ENCODE peak calls at places on chromosome 15, in seven cellular contexts. K, N, H, B, C, P and F are unnamed samples.
A peak's percentile ranks its signal among the peaks of the same experiment; 100 is the strongest.

GRCh38 chr15:67839929-67840746 is at the start of gene RNU6-1:
- DNase-seq in H (peak; percentile 88), K (peak; percentile 94), N (no peak), P (peak; percentile 80), B (peak; percentile 95), C (peak; percentile 92), F (peak; percentile 94)

GRCh38 chr15:77633913-77634265 is 1.2 kb upstream of the LINGO1 start:
- DNase-seq in P (no peak), H (no peak), K (no peak), N (peak; percentile 91), B (no peak), C (peak; percentile 28), F (no peak)

GRCh38 chr15:98789020-98789419 is 140.7 kb downstream of the IGF1R start:
- DNase-seq in K (no peak), H (no peak), N (no peak), P (no peak), C (no peak), B (no peak), F (no peak)

GRCh38 chr15:31347067-31347975 is 20.7 kb downstream of the KLF13 start:
- DNase-seq in P (no peak), K (no peak), C (no peak), B (no peak), N (no peak), H (no peak), F (no peak)

GRCh38 chr15:62296756-62297507 is 131.8 kb upstream of the C2CD4B start:
- DNase-seq in H (no peak), K (no peak), C (no peak), B (no peak), P (no peak), N (no peak), F (no peak)

GRCh38 chr15:64993290-64993689 is 3.6 kb upstream of the SPG21 start:
- DNase-seq in K (no peak), H (no peak), N (no peak), B (no peak), C (no peak), P (no peak), F (no peak)

GRCh38 chr15:73927476-73928240 is 1.4 kb downstream of the LOXL1 start:
- DNase-seq in P (no peak), B (peak; percentile 68), K (peak; percentile 65), H (no peak), N (no peak), C (peak; percentile 82), F (peak; percentile 84)

GRCh38 chr15:75648156-75649000 is 666 bp downstream of the SNX33 start:
- DNase-seq in N (no peak), P (peak; percentile 63), K (peak; percentile 50), H (peak; percentile 72), C (peak; percentile 59), B (peak; percentile 59), F (peak; percentile 55)

GRCh38 chr15:41789662-41790061 is 15.4 kb downstream of the MAPKBP1 start:
- DNase-seq in P (no peak), H (no peak), N (no peak), C (no peak), K (no peak), B (no peak), F (no peak)

GRCh38 chr15:85517086-85517485 is 136.7 kb downstream of the AKAP13 start:
- DNase-seq in C (no peak), N (no peak), K (no peak), H (no peak), P (no peak), B (no peak), F (no peak)

GRCh38 chr15:34314491-34314890 is 23.1 kb downstream of the SLC12A6 start:
- DNase-seq in N (no peak), H (no peak), B (no peak), P (no peak), K (no peak), C (no peak), F (no peak)

GRCh38 chr15:90871716-90872480 is 3.5 kb downstream of the FURIN start:
- DNase-seq in C (peak; percentile 47), B (peak; percentile 58), P (no peak), H (no peak), N (no peak), K (no peak), F (no peak)

GRCh38 chr15:59741274-59741906 is 52.3 kb upstream of the BNIP2 start:
- DNase-seq in H (peak; percentile 20), N (no peak), B (no peak), P (peak; percentile 18), K (no peak), C (peak; percentile 48), F (no peak)

GRCh38 chr15:40310993-40311392 is 3.3 kb upstream of the PLCB2 start:
- DNase-seq in H (no peak), K (no peak), C (no peak), B (no peak), N (no peak), P (no peak), F (no peak)

GRCh38 chr15:48361690-48362089 is 30.5 kb downstream of the DUT start:
- DNase-seq in B (no peak), H (no peak), K (no peak), P (no peak), C (no peak), N (no peak), F (no peak)

GRCh38 chr15:28948036-28948435 is 62.3 kb downstream of the APBA2 start:
- DNase-seq in P (no peak), N (no peak), B (no peak), K (no peak), H (no peak), C (no peak), F (no peak)

GRCh38 chr15:99343836-99344551 is 92.7 kb downstream of the LRRC28 start:
- DNase-seq in P (no peak), B (no peak), C (peak; percentile 37), H (no peak), K (peak; percentile 34), N (peak; percentile 18), F (no peak)

GRCh38 chr15:77179541-77179998 is 108.7 kb upstream of the TSPAN3 start:
- DNase-seq in B (no peak), H (no peak), K (no peak), N (no peak), C (peak; percentile 63), P (no peak), F (no peak)

GRCh38 chr15:47523669-47524068 is 193.6 kb upstream of the SEMA6D start:
- DNase-seq in P (no peak), B (no peak), K (no peak), C (peak; percentile 52), N (no peak), H (no peak), F (no peak)

GRCh38 chr15:97688177-97688576 is 272.3 kb upstream of the ARRDC4 start:
- DNase-seq in P (no peak), K (no peak), B (no peak), H (no peak), N (no peak), C (no peak), F (no peak)

GRCh38 chr15:52078876-52079700 is 33.5 kb downstream of the BCL2L10 start:
- DNase-seq in K (peak; percentile 81), N (peak; percentile 73), H (peak; percentile 69), P (peak; percentile 59), C (peak; percentile 87), B (peak; percentile 93), F (peak; percentile 81)

DNA sequence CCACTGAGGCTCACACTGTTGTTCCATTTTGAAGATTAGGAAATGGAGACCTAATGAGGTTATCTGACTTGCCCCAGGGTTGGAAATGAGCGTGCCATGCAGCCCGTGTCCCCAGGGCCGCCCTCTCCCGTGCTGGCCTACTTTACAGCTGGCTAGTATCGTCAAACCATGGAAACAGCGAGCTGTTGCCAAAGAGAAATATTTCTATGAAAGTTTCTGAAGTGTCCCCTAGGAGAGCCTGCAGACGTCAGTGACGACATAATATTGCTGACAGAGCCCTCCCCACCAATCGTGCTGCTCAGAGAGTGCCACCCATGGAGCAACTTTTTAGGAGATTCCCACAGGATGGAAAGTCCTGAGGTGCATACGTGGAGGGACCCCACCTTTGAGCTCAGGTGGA is 11.2 kb upstream of the FAM174B start:
- DNase-seq in P (no peak), B (no peak), C (no peak), K (peak; percentile 70), N (no peak), H (no peak), F (peak; percentile 83)
- H3K4me3 ChIP-seq in P (no peak overlapping the region), B (no peak overlapping the region), C (no peak overlapping the region), K (no peak overlapping the region), N (no peak overlapping the region), H (no peak overlapping the region), F (no peak overlapping the region)

GRCh38 chr15:63672775-63673174 is 75.6 kb downstream of the FBXL22 start:
- DNase-seq in H (no peak), C (no peak), K (no peak), N (no peak), B (no peak), P (no peak), F (no peak)

GRCh38 chr15:63663906-63664305 is 66.7 kb downstream of the FBXL22 start:
- DNase-seq in N (no peak), K (no peak), C (no peak), B (no peak), H (no peak), P (no peak), F (no peak)

GRCh38 chr15:63672369-63672768 is 75.2 kb downstream of the FBXL22 start:
- DNase-seq in C (no peak), K (no peak), N (no peak), H (no peak), P (no peak), B (no peak), F (no peak)

GRCh38 chr15:63669074-63669473 is 71.9 kb downstream of the FBXL22 start:
- DNase-seq in C (no peak), P (no peak), K (no peak), B (no peak), N (no peak), H (no peak), F (no peak)

GRCh38 chr15:63668601-63669000 is 71.4 kb downstream of the FBXL22 start:
- DNase-seq in B (no peak), P (no peak), N (no peak), K (no peak), C (no peak), H (no peak), F (no peak)
- H3K36me3 ChIP-seq in B (peaks cover 16% of the 10 kb centered on the region), P (peaks cover 8% of the 10 kb centered on the region), N (no peaks in the 10 kb centered on the region), K (peaks cover 89% of the 10 kb centered on the region), C (peaks cover 78% of the 10 kb centered on the region), H (peaks cover 98% of the 10 kb centered on the region), F (peaks cover 68% of the 10 kb centered on the region)

DNA sequence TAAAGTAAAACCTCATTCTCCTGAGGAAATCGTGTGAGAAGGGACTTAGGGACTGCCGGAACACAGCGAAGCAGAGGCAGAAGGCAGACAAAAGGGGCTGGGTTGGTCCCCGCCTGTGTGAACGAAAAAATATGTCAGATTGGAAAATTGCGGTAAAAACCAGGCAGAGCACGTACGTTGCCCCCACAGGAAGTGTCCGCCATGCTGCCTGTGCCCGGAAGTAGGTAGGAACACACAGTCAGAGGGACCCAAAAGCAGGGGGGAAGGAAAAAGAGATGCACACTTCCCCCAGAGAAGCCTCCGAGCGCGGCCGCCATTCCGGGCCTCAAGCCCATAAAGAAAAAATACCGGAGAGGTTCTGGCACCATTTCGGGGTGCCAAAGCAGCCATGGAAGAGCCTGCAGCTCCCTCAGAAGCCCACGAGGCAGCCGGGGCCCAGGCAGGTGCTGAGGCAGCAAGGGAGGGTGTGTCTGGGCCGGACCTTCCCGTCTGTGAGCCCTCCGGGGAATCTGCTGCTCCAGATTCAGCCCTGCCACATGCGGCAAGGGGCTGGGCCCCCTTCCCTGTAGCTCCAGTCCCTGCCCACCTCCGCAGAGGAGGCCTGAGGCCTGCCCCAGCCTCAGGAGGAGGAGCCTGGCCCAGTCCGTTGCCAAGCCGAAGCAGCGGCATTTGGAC is at the start of gene MKRN3:
- DNase-seq in C (no peak), P (peak; percentile 44), K (no peak), N (no peak), B (no peak), H (peak; percentile 23), F (no peak)
- H3K4me3 ChIP-seq in C (no peak within 1 kb of the TSS), P (peak within 1 kb of the TSS; percentile 60), K (peak within 1 kb of the TSS; percentile 61), N (no peak within 1 kb of the TSS), B (peak within 1 kb of the TSS; percentile 30), H (peak within 1 kb of the TSS; percentile 73), F (peak within 1 kb of the TSS; percentile 19)

GRCh38 chr15:24977686-24978085 is 22.9 kb downstream of the SNRPN start:
- DNase-seq in N (no peak), P (no peak), C (no peak), K (no peak), H (no peak), B (no peak), F (no peak)
- H3K36me3 ChIP-seq in N (peaks cover 12% of the 10 kb centered on the region), P (no peaks in the 10 kb centered on the region), C (peaks cover 57% of the 10 kb centered on the region), K (peaks cover 100% of the 10 kb centered on the region), H (peaks cover 97% of the 10 kb centered on the region), B (no peaks in the 10 kb centered on the region), F (peaks cover 94% of the 10 kb centered on the region)